ENCODE peak calls at places on chromosomes 2 and 18, in six cellular contexts. S is cardiac muscle cell; P is aorta; D is GM12865; Y is fibroblast of the aortic adventitia; W is CD8-positive, alpha-beta memory T cell. I is an unnamed sample.
A peak's percentile ranks its signal among the peaks of the same experiment; 100 is the strongest.

GRCh38 chr2:220855296-220855695 is 716.8 kb downstream of the EPHA4 start:
- DNase-seq in S (peak; percentile 57), P (no peak), D (no peak), Y (no peak), W (no peak), I (no peak)

GRCh38 chr2:23668756-23669304 is 258.1 kb downstream of the ATAD2B start:
- DNase-seq in S (no peak), P (no peak), D (no peak), Y (no peak), W (no peak), I (no peak)

GRCh38 chr2:158753561-158754302 is 41.4 kb upstream of the DAPL1 start:
- DNase-seq in S (peak; percentile 79), P (no peak), D (peak; percentile 67), Y (peak; percentile 79), W (no peak), I (no peak)

GRCh38 chr2:220641137-220641536 is 931.0 kb downstream of the EPHA4 start:
- DNase-seq in S (no peak), P (no peak), D (no peak), Y (no peak), W (no peak), I (no peak)

GRCh38 chr2:74515271-74516069 is 1.2 kb downstream of the TLX2 start:
- DNase-seq in S (no peak), P (no peak), D (no peak), Y (no peak), W (no peak), I (no peak)

GRCh38 chr2:194706179-194706578 is 950.8 kb upstream of the SLC39A10 start:
- DNase-seq in S (no peak), P (no peak), D (no peak), Y (no peak), W (no peak), I (no peak)

GRCh38 chr2:54675738-54676137 is 47.7 kb upstream of the EML6 start:
- DNase-seq in S (no peak), P (no peak), D (no peak), Y (peak; percentile 9), W (no peak), I (no peak)

GRCh38 chr2:157747695-157748370 is 119.2 kb upstream of the ACVR1C start:
- DNase-seq in S (peak; percentile 71), P (no peak), D (peak; percentile 31), Y (peak; percentile 82), W (no peak), I (no peak)

GRCh38 chr2:143261986-143262784 is 133.0 kb downstream of the ARHGAP15 start:
- DNase-seq in S (no peak), P (no peak), D (peak; percentile 48), Y (no peak), W (peak; percentile 75), I (peak; percentile 72)

GRCh38 chr2:142131016-142131714 is at the start of gene LRP1B:
- DNase-seq in S (peak; percentile 62), P (no peak), D (peak; percentile 19), Y (peak; percentile 30), W (no peak), I (no peak)

GRCh38 chr18:48662021-48662661 is 123.3 kb downstream of the CTIF start:
- DNase-seq in S (peak; percentile 77), P (no peak), D (no peak), Y (peak; percentile 66), W (no peak), I (no peak)

GRCh38 chr2:200050921-200051620 is 95.7 kb downstream of the MAIP1 start:
- DNase-seq in S (no peak), P (no peak), D (no peak), Y (no peak), W (no peak), I (no peak)

GRCh38 chr2:238606311-238606710 is 179.6 kb downstream of the ASB1 start:
- DNase-seq in S (no peak), P (no peak), D (no peak), Y (no peak), W (no peak), I (no peak)

GRCh38 chr2:29222381-29223179 is 107.4 kb downstream of the CLIP4 start:
- DNase-seq in S (no peak), P (no peak), D (no peak), Y (no peak), W (no peak), I (no peak)

GRCh38 chr18:1665064-1665463 is 760.4 kb downstream of the ADCYAP1 start:
- DNase-seq in S (no peak), P (no peak), D (no peak), Y (no peak), W (no peak), I (no peak)

GRCh38 chr18:1659190-1659589 is 754.5 kb downstream of the ADCYAP1 start:
- DNase-seq in S (no peak), P (no peak), D (no peak), Y (no peak), W (no peak), I (no peak)

GRCh38 chr18:1668284-1668683 is 763.6 kb downstream of the ADCYAP1 start:
- DNase-seq in S (no peak), P (no peak), D (no peak), Y (no peak), W (no peak), I (no peak)

GRCh38 chr18:1663879-1664705 is 759.4 kb downstream of the ADCYAP1 start:
- DNase-seq in S (peak; percentile 45), P (peak; percentile 71), D (peak; percentile 51), Y (peak; percentile 49), W (no peak), I (no peak)
- H3K4me3 ChIP-seq in S (no peak overlapping the region), P (no peak overlapping the region), D (no peak overlapping the region), Y (no peak overlapping the region), W (no peak overlapping the region), I (no peak overlapping the region)

DNA sequence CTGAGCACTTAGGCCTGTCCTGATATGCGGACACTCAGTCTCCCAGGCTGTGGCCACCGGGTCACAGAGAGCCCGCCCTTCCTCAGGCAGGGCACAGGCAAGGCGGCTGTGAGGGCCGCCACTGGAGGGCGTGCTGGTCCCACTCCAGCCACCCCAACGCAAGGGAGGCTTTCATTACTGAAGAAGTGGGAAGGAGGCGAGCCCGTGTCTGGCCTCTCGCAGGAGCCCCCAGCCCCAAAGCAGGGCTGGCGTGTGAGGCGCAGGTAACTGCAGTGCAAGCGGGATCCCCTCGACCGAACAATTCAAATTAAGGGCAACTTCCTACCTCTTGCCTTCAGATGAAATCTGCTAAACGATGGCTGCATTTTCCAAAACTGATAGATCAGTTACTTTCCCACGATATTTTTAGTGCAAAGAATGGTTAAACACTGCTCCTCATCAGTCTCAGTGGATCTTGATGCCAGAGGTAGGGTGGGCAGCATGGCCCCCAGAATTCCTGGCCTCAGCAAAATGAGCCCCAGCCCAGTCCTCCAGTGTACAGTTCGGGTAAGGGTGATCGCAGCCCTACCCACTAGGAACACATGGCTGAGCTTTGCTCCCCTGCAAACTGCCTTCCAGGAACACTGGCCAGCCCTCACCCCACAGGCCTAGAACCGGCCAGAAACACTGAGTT is 97.2 kb downstream of the SEPTIN10 start:
- DNase-seq in S (peak; percentile 60), P (no peak), D (peak; percentile 53), Y (no peak), W (no peak), I (no peak)
- H3K4me3 ChIP-seq in S (no peak overlapping the region), P (no peak overlapping the region), D (no peak overlapping the region), Y (no peak overlapping the region), W (no peak overlapping the region), I (no peak overlapping the region)

GRCh38 chr2:7073901-7074300 is 156.7 kb downstream of the RNF144A start:
- DNase-seq in S (no peak), P (no peak), D (no peak), Y (no peak), W (no peak), I (no peak)

GRCh38 chr2:7071916-7072556 is 154.8 kb downstream of the RNF144A start:
- DNase-seq in S (no peak), P (no peak), D (no peak), Y (no peak), W (no peak), I (no peak)

GRCh38 chr2:7075834-7076233 is 158.6 kb downstream of the RNF144A start:
- DNase-seq in S (no peak), P (no peak), D (no peak), Y (no peak), W (no peak), I (no peak)

DNA sequence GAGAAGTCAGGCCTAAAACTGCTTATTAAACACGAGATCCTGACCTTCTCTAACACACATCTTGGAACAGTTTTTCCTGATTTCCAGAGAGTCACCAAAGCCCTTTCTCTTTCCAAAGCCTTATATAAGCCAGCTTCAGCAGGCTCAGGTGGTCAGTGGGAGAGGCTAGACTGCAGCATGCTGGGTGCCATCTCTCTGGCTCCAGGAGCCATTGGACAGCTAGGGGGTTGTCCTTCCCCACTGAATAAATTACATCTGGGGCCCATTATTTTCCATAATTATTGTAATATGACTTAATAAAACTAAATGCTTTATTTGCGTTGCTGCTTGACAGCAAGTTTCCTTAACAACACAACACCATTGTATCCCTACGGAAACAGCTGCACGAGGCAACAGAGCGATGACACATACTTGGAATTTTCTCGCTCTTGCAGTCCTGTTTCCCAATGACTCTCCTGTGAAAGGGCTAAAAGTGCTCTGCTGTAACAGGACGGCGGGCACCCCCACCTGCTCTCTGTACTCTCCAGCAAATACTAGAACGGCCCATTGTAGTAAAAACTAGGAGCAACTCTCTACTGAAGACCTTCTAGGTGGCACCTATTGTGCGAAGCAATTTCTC is 160.6 kb downstream of the RNF144A start:
- DNase-seq in S (peak; percentile 83), P (no peak), D (no peak), Y (no peak), W (no peak), I (no peak)
- H3K4me3 ChIP-seq in S (no peak overlapping the region), P (no peak overlapping the region), D (no peak overlapping the region), Y (no peak overlapping the region), W (no peak overlapping the region), I (no peak overlapping the region)

GRCh38 chr2:207161247-207161646 is 4.5 kb downstream of the KLF7 start:
- DNase-seq in S (no peak), P (no peak), D (no peak), Y (no peak), W (no peak), I (no peak)

GRCh38 chr2:207163053-207163814 is 2.5 kb downstream of the KLF7 start:
- DNase-seq in S (peak; percentile 87), P (no peak), D (no peak), Y (peak; percentile 91), W (no peak), I (no peak)

GRCh38 chr2:207163815-207164747 is 1.7 kb downstream of the KLF7 start:
- DNase-seq in S (peak; percentile 78), P (peak; percentile 87), D (peak; percentile 50), Y (peak; percentile 57), W (no peak), I (no peak)

GRCh38 chr2:207161724-207162123 is 4.0 kb downstream of the KLF7 start:
- DNase-seq in S (peak; percentile 33), P (no peak), D (no peak), Y (peak; percentile 39), W (no peak), I (no peak)

DNA sequence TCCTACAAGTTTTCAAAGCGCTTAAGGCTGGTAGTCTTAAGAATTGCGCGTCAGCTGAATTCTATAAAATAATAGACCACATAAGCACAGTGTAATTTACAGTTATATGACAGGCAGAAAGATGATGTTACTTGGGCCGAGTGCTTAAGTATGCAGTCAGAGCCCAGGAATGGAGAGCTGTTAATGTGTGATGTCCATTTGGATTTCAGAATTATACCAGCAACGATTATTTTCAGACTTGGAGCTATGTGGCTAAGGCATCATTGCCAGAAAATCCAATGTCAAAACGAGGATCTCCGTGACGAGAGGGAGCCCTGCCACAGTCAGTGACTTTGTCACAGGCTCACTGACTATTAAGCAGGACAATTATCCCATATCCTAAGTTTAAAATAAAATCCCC is 3.4 kb downstream of the KLF7 start:
- DNase-seq in S (peak; percentile 39), P (no peak), D (no peak), Y (peak; percentile 70), W (no peak), I (no peak)
- H3K4me3 ChIP-seq in S (no peak overlapping the region), P (peak overlapping the region; percentile 70), D (no peak overlapping the region), Y (peak overlapping the region; percentile 71), W (no peak overlapping the region), I (no peak overlapping the region)